ENCODE peak calls at places on chromosomes 4 and X, in nine cellular contexts. R, Z, G, E, D, H, Q, M and T are unnamed samples.

GRCh38 chr4:36812153-36812552 is 432.4 kb upstream of the NWD2 start:
- DNase-seq in D (no peak), E (no peak), M (no peak), H (no peak), G (no peak), R (no peak), Q (no peak), Z (no peak), T (no peak)

GRCh38 chrX:124507276-124507675 is 160.9 kb downstream of the SH2D1A start:
- DNase-seq in H (no peak), R (no peak), Q (no peak), M (no peak), E (no peak), Z (no peak), G (no peak), D (no peak), T (no peak)

GRCh38 chr4:40157444-40157843 is 39.4 kb upstream of the RHOH start:
- DNase-seq in Z (no peak), M (no peak), D (no peak), G (peak), Q (no peak), R (no peak), E (no peak), H (no peak), T (no peak)

GRCh38 chrX:11532291-11533075 is 133.2 kb downstream of the ARHGAP6 start:
- DNase-seq in G (peak), D (no peak), H (no peak), R (no peak), Z (no peak), Q (no peak), M (no peak), E (no peak), T (no peak)

GRCh38 chrX:112359906-112360305 is 277.3 kb upstream of the TRPC5 start:
- DNase-seq in Z (no peak), D (no peak), E (no peak), Q (no peak), G (no peak), R (no peak), M (no peak), H (no peak), T (no peak)

GRCh38 chrX:111467896-111468295 is 43.5 kb upstream of the SERTM2 start:
- DNase-seq in M (no peak), Z (no peak), H (no peak), R (no peak), E (no peak), D (peak), G (no peak), Q (no peak), T (no peak)

GRCh38 chr4:2397596-2398379 is 20.7 kb downstream of the ZFYVE28 start:
- DNase-seq in M (no peak), G (no peak), Q (no peak), R (no peak), Z (no peak), H (no peak), E (no peak), D (no peak), T (no peak)

GRCh38 chrX:103367502-103367901 is 8.8 kb upstream of the BEX3 start:
- DNase-seq in M (no peak), D (no peak), H (no peak), R (no peak), G (peak), Q (no peak), E (no peak), Z (no peak), T (no peak)

GRCh38 chrX:5080812-5081211 is 1147.9 kb downstream of the NLGN4X start:
- DNase-seq in E (no peak), M (no peak), G (no peak), H (no peak), D (no peak), Q (no peak), R (no peak), Z (no peak), T (no peak)

GRCh38 chr4:3248811-3249661 is at the start of gene MSANTD1:
- DNase-seq in E (no peak), R (no peak), D (no peak), M (no peak), Q (no peak), G (peak), H (no peak), Z (no peak), T (no peak)

GRCh38 chr4:53943345-53944085 is 120.9 kb downstream of the CHIC2 start:
- DNase-seq in E (no peak), Z (no peak), D (no peak), R (no peak), G (peak), M (no peak), Q (no peak), H (no peak), T (no peak)

GRCh38 chr4:77358315-77358928 is 201.4 kb downstream of the CCNG2 start:
- DNase-seq in H (peak), R (no peak), G (peak), D (no peak), M (peak), Z (peak), E (no peak), Q (no peak), T (peak)